ENCODE peak calls at places on chromosomes 2 and 18, in eight cellular contexts. D, L, F, S, E, H, W and P are unnamed samples.

GRCh38 chr2:207725815-207726578 is 14.6 kb downstream of the CCNYL1 start:
- DNase-seq in H (no peak), L (no peak), F (no peak), S (no peak), D (no peak), E (no peak), W (no peak), P (no peak)

GRCh38 chr2:143954208-143954607 is 565.7 kb downstream of the ZEB2 start:
- DNase-seq in W (no peak), E (no peak), S (no peak), D (no peak), H (no peak), L (no peak), F (no peak), P (no peak)

GRCh38 chr2:15126373-15126772 is 434.8 kb downstream of the NBAS start:
- DNase-seq in L (no peak), D (no peak), S (no peak), E (no peak), W (no peak), F (no peak), H (no peak), P (no peak)

GRCh38 chr2:43020990-43021677 is 205.3 kb downstream of the ZFP36L2 start:
- DNase-seq in L (no peak), F (no peak), E (no peak), W (no peak), D (no peak), H (no peak), S (no peak), P (no peak)

GRCh38 chr2:100121124-100121718 is 21.2 kb downstream of the AFF3 start:
- DNase-seq in L (no peak), D (no peak), W (no peak), F (no peak), H (no peak), E (no peak), S (no peak), P (no peak)

GRCh38 chr2:160207804-160208661 is 8.0 kb upstream of the ITGB6 start:
- DNase-seq in H (peak), L (peak), D (no peak), F (no peak), E (peak), S (peak), W (no peak), P (no peak)

GRCh38 chr18:55641501-55641900 is 53.5 kb upstream of the TCF4 start:
- DNase-seq in F (no peak), L (no peak), H (no peak), D (no peak), E (no peak), S (no peak), W (no peak), P (no peak)

GRCh38 chr2:170822292-170822884 is 5.7 kb downstream of the GAD1 start:
- DNase-seq in W (peak), D (no peak), S (no peak), E (peak), L (no peak), H (no peak), F (peak), P (no peak)

GRCh38 chr18:33372442-33372841 is 68.1 kb downstream of the CCDC178 start:
- DNase-seq in D (no peak), E (no peak), W (no peak), L (no peak), F (no peak), H (no peak), S (no peak), P (no peak)

GRCh38 chr18:33369711-33370449 is 70.6 kb downstream of the CCDC178 start:
- DNase-seq in F (no peak), E (no peak), D (no peak), H (no peak), L (no peak), W (no peak), S (no peak), P (no peak)

DNA sequence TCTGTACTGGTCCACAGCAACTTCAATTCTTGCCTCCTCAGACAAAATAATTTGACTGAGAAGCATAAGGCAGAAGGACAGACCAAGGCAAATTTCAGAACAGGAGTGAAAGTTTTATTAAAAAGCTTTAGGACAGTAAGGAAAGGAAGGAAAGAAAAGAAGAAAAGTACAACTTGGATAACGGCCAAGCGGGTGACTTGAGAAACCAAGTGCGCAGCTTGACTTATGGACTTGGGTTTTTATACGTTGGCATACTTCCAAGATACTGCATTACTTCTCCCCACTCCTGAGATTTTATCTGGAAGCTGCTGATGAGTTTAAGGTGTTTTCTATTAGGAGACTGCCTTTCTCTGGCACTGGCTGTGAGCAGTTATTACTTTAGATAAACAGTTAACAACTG is 64.7 kb downstream of the CCDC178 start:
- DNase-seq in D (no peak), S (no peak), H (no peak), L (no peak), E (no peak), F (no peak), W (no peak), P (no peak)
- TF ChIP-seq CTCF in D (no peak), S (no peak), H (no peak), L (no peak), E (no peak), F (no peak), W (no peak), P (no peak)

GRCh38 chr18:49788327-49788908 is 24.9 kb downstream of the ACAA2 start:
- DNase-seq in H (no peak), E (no peak), W (no peak), L (no peak), D (no peak), S (no peak), F (no peak), P (no peak)

GRCh38 chr18:49786019-49786720 is 27.2 kb downstream of the ACAA2 start:
- DNase-seq in L (no peak), F (no peak), S (no peak), H (no peak), E (no peak), W (no peak), D (no peak), P (no peak)

GRCh38 chr18:49778826-49779465 is 34.4 kb downstream of the ACAA2 start:
- DNase-seq in L (no peak), S (no peak), F (no peak), W (no peak), D (no peak), E (no peak), H (no peak), P (no peak)

GRCh38 chr18:49784427-49785185 is 28.7 kb downstream of the ACAA2 start:
- DNase-seq in S (no peak), L (no peak), W (no peak), D (no peak), F (no peak), E (no peak), H (peak), P (no peak)
- TF ChIP-seq CTCF in S (no peak), L (no peak), W (no peak), D (no peak), F (no peak), E (no peak), H (peak), P (no peak)

DNA sequence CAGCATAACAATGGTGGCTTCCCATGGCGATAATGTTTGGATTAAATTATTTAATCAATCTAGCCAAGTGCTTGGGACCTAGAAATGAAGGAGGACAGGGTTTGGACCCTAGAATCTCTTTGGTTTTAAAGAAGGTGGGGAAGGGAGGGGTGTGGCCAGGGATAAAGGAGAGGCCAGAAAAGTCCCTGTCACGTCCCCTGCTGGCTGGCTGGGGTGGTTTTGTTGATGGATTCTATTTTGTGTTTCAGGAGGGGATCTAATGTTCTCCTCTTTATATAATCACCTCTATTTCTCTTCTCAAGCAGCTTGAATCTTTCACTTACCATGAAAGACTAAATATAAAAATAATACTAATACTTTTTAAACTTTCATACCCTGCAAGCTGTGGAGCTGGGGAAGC is 52.6 kb upstream of the GALR1 start:
- DNase-seq in F (no peak), W (no peak), D (no peak), L (no peak), H (no peak), S (no peak), E (no peak), P (no peak)
- TF ChIP-seq CTCF in F (no peak), W (no peak), D (no peak), L (no peak), H (no peak), S (peak), E (no peak), P (no peak)

DNA sequence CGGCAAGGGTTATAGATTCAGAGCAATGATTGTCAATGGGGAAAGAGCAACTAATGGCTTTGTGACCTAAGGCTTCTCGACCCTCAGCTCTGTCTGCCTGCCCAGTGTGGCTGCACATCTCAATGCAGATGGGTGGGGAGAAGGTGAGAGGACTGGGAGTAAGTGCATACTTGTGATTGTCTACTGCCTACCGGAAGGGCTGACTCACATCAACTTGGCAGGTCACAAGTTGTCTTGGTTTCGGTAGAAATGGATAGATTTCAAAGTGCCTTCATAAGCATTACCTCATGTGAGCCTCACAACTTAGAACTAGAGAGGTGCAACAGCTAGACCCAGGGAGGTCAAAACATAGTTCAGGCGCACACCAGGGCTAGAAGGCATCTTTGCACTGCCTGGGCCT is 29.4 kb downstream of the STAT1 start:
- DNase-seq in D (no peak), L (no peak), E (peak), H (no peak), F (no peak), S (no peak), W (no peak), P (no peak)
- TF ChIP-seq CTCF in D (no peak), L (no peak), E (no peak), H (no peak), F (no peak), S (no peak), W (no peak), P (no peak)

GRCh38 chr18:48229445-48230052 is 179.6 kb downstream of the ZBTB7C start:
- DNase-seq in S (no peak), E (no peak), D (no peak), W (no peak), H (no peak), L (no peak), F (no peak), P (no peak)
- TF ChIP-seq CTCF in S (no peak), E (no peak), D (no peak), W (no peak), H (no peak), L (no peak), F (no peak), P (no peak)

GRCh38 chr18:9708057-9708881 is at the start of gene RAB31:
- DNase-seq in S (no peak), H (no peak), D (no peak), W (peak), E (peak), L (peak), F (peak), P (peak)
- TF ChIP-seq CTCF in S (no peak), H (no peak), D (no peak), W (peak), E (no peak), L (no peak), F (no peak), P (no peak)

GRCh38 chr18:445090-445489 is 55.4 kb downstream of the COLEC12 start:
- DNase-seq in W (no peak), E (no peak), D (no peak), S (no peak), F (no peak), L (no peak), H (no peak), P (no peak)
- TF ChIP-seq CTCF in W (no peak), E (no peak), D (no peak), S (no peak), F (no peak), L (no peak), H (no peak), P (no peak)

GRCh38 chr2:53715568-53715967 is 52.0 kb upstream of the CHAC2 start:
- DNase-seq in W (no peak), S (no peak), E (no peak), D (no peak), L (no peak), H (no peak), F (no peak), P (no peak)

GRCh38 chr2:53708988-53709387 is 58.6 kb upstream of the CHAC2 start:
- DNase-seq in H (no peak), D (no peak), F (no peak), S (no peak), W (no peak), E (peak), L (no peak), P (no peak)

DNA sequence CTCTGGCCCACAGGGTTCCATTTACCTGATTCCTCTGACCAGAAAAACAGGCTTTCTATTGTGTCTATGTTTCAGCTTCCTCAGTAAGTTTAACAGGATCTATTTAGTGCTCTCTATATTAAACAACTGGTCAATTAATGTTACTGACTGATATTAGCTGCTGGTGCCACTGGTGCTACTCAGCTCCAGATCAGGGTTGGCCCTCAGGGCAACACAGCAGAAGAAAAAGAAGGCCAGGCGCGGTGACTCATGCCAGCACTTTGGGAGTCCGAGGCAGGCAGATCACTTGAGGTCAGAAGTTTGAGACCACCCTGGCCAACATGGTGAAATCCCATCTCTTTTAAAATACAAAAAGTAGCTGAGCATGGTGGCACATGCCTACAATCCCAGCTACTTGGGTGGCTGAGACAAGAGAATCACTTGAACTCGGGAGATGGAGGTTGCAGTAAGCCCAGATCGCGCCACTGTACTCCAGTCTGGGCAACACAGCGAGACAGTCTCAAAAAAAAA is 56.3 kb upstream of the CHAC2 start:
- DNase-seq in S (no peak), W (no peak), F (no peak), E (no peak), D (no peak), L (no peak), H (no peak), P (no peak)
- TF ChIP-seq CTCF in S (no peak), W (no peak), F (no peak), E (no peak), D (no peak), L (no peak), H (no peak), P (no peak)

DNA sequence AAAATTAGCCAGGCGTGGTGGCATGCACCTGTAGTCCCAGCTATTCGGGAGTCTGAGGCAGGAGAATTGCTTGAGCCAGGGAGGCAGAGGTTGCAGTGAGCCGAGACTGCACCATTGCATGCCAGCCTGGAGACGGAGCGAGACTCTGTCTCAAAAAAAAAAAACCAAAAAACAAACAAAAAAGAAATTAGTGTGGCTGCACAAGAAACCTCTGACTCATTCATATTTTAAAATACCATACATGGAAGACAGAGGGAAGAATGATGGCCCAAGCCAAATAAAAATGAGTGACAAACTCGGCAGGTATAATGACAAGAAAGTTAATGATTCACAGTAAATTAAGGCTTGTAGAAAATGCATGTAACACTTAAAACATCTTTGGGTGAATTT is 875.8 kb downstream of the EPHA4 start:
- DNase-seq in L (no peak), D (no peak), E (no peak), W (no peak), F (no peak), H (no peak), S (no peak), P (no peak)
- TF ChIP-seq CTCF in L (no peak), D (no peak), E (no peak), W (no peak), F (no peak), H (no peak), S (no peak), P (no peak)

GRCh38 chr2:156192468-156192867 is 140.1 kb downstream of the NR4A2 start:
- DNase-seq in H (no peak), E (peak), F (no peak), L (no peak), S (no peak), W (no peak), D (no peak), P (no peak)
- TF ChIP-seq CTCF in H (peak), E (no peak), F (no peak), L (no peak), S (no peak), W (no peak), D (no peak), P (no peak)